ENCODE peak calls at places on chromosomes 2 and 18, in four cellular contexts. G is NCI-H1092 treated with DMSO at 0.1 percent for 48 hours, K is NCI-H2171 treated with DMSO at 0.1 percent for 48 hours, F is fibroblast of pulmonary artery. A is an unnamed sample.

GRCh38 chr18:32732165-32732564 is 40.7 kb downstream of the KLHL14 start:
- DNase-seq in K (no peak), G (no peak), F (no peak), A (no peak)

GRCh38 chr2:9820020-9820973 is 23.0 kb upstream of the TAF1B start:
- DNase-seq in F (peak; percentile 41), K (no peak), G (no peak), A (peak; percentile 92)

GRCh38 chr2:25043241-25043867 is 1.5 kb downstream of the EFR3B start:
- DNase-seq in K (no peak), F (peak; percentile 54), G (no peak), A (peak; percentile 87)

GRCh38 chr2:33196700-33197099 is 249.9 kb downstream of the LTBP1 start:
- DNase-seq in K (no peak), F (no peak), G (no peak), A (no peak)

GRCh38 chr18:46332956-46333355 is 228.8 kb downstream of the HAUS1 start:
- DNase-seq in K (peak; percentile 42), F (no peak), G (no peak), A (no peak)

GRCh38 chr2:174778479-174778962 is 14.2 kb upstream of the CHRNA1 start:
- DNase-seq in F (peak; percentile 97), G (no peak), K (no peak), A (no peak)

GRCh38 chr2:110948027-110948687 is 172.6 kb upstream of the BCL2L11 start:
- DNase-seq in F (peak; percentile 24), K (peak; percentile 70), G (peak; percentile 6), A (no peak)

GRCh38 chr18:12837747-12838146 is 46.3 kb downstream of the PTPN2 start:
- DNase-seq in K (no peak), F (peak; percentile 64), G (no peak), A (no peak)

GRCh38 chr2:151729837-151730236 is 4.4 kb downstream of the NEB start:
- DNase-seq in K (no peak), F (no peak), G (no peak), A (no peak)

GRCh38 chr2:237563816-237564215 is 2.6 kb upstream of the PRLH start:
- DNase-seq in F (peak; percentile 53), K (no peak), G (no peak), A (peak; percentile 83)

GRCh38 chr2:158893057-158893456 is 75.4 kb upstream of the TANC1 start:
- DNase-seq in G (no peak), K (peak; percentile 98), F (peak; percentile 52), A (no peak)

GRCh38 chr2:234564719-234565118 is 67.8 kb upstream of the ARL4C start:
- DNase-seq in G (peak; percentile 47), K (peak; percentile 5), F (peak; percentile 54), A (no peak)

GRCh38 chr2:216666461-216667233 is 28.7 kb downstream of the IGFBP5 start:
- DNase-seq in K (peak; percentile 85), F (peak; percentile 74), G (peak; percentile 58), A (peak; percentile 96)

GRCh38 chr2:11499081-11499743 is 33.3 kb upstream of the E2F6 start:
- DNase-seq in F (no peak), G (no peak), K (no peak), A (peak; percentile 74)

GRCh38 chr2:226114436-226114835 is 685.2 kb downstream of the IRS1 start:
- DNase-seq in G (no peak), K (no peak), F (peak; percentile 24), A (no peak)

GRCh38 chr18:26185267-26185666 is 41.0 kb upstream of the TAF4B start:
- DNase-seq in F (peak; percentile 7), G (no peak), K (peak; percentile 11), A (no peak)

GRCh38 chr2:205073433-205074020 is 528.3 kb downstream of the PARD3B start:
- DNase-seq in F (no peak), G (no peak), K (no peak), A (no peak)

GRCh38 chr2:12918841-12919445 is 202.2 kb downstream of the TRIB2 start:
- DNase-seq in G (no peak), K (no peak), F (peak; percentile 95), A (no peak)

GRCh38 chr2:222193328-222194008 is 105.3 kb downstream of the PAX3 start:
- DNase-seq in K (no peak), F (no peak), G (no peak), A (peak; percentile 81)

GRCh38 chr18:62118324-62118723 is 68.5 kb downstream of the PIGN start:
- DNase-seq in G (no peak), F (peak; percentile 88), K (no peak), A (no peak)

GRCh38 chr2:112821142-112821541 is 15.4 kb downstream of the IL1B start:
- DNase-seq in K (no peak), F (no peak), G (no peak), A (no peak)

GRCh38 chr18:32730620-32731021 is 42.2 kb downstream of the KLHL14 start:
- DNase-seq in G (peak; percentile 82), K (no peak), F (no peak), A (no peak)